ENCODE peak calls at places on chromosomes 13 and 19, in eight cellular contexts. W, D, T, Z, X, N, Y and E are unnamed samples.

GRCh38 chr13:97223711-97224461 is 1.8 kb downstream of the MBNL2 start:
- DNase-seq in W (peak), D (peak), T (peak), Z (no peak), X (peak), N (peak), Y (peak), E (peak)

GRCh38 chr19:12800873-12801465 is 631 bp downstream of the PRDX2 start:
- DNase-seq in W (no peak), D (no peak), T (peak), Z (peak), X (no peak), N (peak), Y (peak), E (peak)

GRCh38 chr19:46372901-46373572 is 26.1 kb downstream of the PPP5C start:
- DNase-seq in W (peak), D (peak), T (peak), Z (peak), X (no peak), N (no peak), Y (peak), E (no peak)

GRCh38 chr13:43153436-43154082 is 130.2 kb downstream of the DNAJC15 start:
- DNase-seq in W (peak), D (peak), T (no peak), Z (no peak), X (no peak), N (no peak), Y (peak), E (no peak)

GRCh38 chr19:45182758-45183157 is 4.2 kb downstream of the BLOC1S3 start:
- DNase-seq in W (no peak), D (no peak), T (no peak), Z (no peak), X (no peak), N (no peak), Y (no peak), E (no peak)

GRCh38 chr19:46271488-46272197 is 25.2 kb upstream of the HIF3A start:
- DNase-seq in W (peak), D (peak), T (no peak), Z (no peak), X (no peak), N (no peak), Y (peak), E (no peak)

GRCh38 chr13:99085139-99085845 is 107.4 kb upstream of the DOCK9 start:
- DNase-seq in W (no peak), D (no peak), T (no peak), Z (peak), X (no peak), N (no peak), Y (peak), E (no peak)

GRCh38 chr19:17026041-17026658 is 460 bp downstream of the CPAMD8 start:
- DNase-seq in W (peak), D (no peak), T (no peak), Z (no peak), X (peak), N (no peak), Y (no peak), E (no peak)

GRCh38 chr19:13839938-13840750 is 36.8 kb upstream of the NANOS3 start:
- DNase-seq in W (no peak), D (peak), T (peak), Z (no peak), X (peak), N (peak), Y (peak), E (no peak)

GRCh38 chr13:85314686-85315085 is 484.5 kb downstream of the SLITRK6 start:
- DNase-seq in W (no peak), D (no peak), T (no peak), Z (no peak), X (no peak), N (no peak), Y (no peak), E (no peak)

GRCh38 chr13:32409561-32410440 is 18.1 kb downstream of the N4BP2L1 start:
- DNase-seq in W (peak), D (peak), T (no peak), Z (peak), X (no peak), N (peak), Y (peak), E (peak)

GRCh38 chr19:6373813-6374108 is 1.2 kb downstream of the ALKBH7 start:
- DNase-seq in W (no peak), D (no peak), T (no peak), Z (no peak), X (no peak), N (no peak), Y (no peak), E (no peak)

GRCh38 chr13:70703755-70704154 is 595.5 kb upstream of the KLHL1 start:
- DNase-seq in W (no peak), D (no peak), T (no peak), Z (no peak), X (no peak), N (no peak), Y (no peak), E (no peak)

GRCh38 chr19:35986664-35987570 is 8.1 kb upstream of the SDHAF1 start:
- DNase-seq in W (no peak), D (no peak), T (peak), Z (peak), X (peak), N (peak), Y (peak), E (peak)

GRCh38 chr19:4567584-4568071 is 8.1 kb upstream of the SEMA6B start:
- DNase-seq in W (peak), D (peak), T (peak), Z (peak), X (peak), N (peak), Y (peak), E (peak)

GRCh38 chr19:29328586-29328985 is 115.6 kb upstream of the UQCRFS1 start:
- DNase-seq in W (no peak), D (no peak), T (no peak), Z (no peak), X (no peak), N (no peak), Y (no peak), E (no peak)

GRCh38 chr19:10551698-10552301 is 8.1 kb downstream of the ATG4D start:
- DNase-seq in W (peak), D (no peak), T (no peak), Z (peak), X (peak), N (no peak), Y (peak), E (no peak)

GRCh38 chr13:54016548-54016947 is 987.9 kb downstream of the OLFM4 start:
- DNase-seq in W (no peak), D (no peak), T (no peak), Z (no peak), X (no peak), N (no peak), Y (no peak), E (no peak)

GRCh38 chr19:10000171-10000826 is 10.0 kb downstream of the COL5A3 start:
- DNase-seq in W (peak), D (peak), T (peak), Z (peak), X (peak), N (peak), Y (peak), E (peak)

GRCh38 chr13:74795526-74795925 is 661.3 kb upstream of the KLF12 start:
- DNase-seq in W (no peak), D (no peak), T (no peak), Z (no peak), X (no peak), N (no peak), Y (no peak), E (no peak)

GRCh38 chr19:55005684-55006488 is 32.2 kb downstream of the GP6 start:
- DNase-seq in W (peak), D (peak), T (peak), Z (no peak), X (no peak), N (no peak), Y (no peak), E (no peak)

GRCh38 chr19:4638330-4638729 is 986 bp upstream of the TNFAIP8L1 start:
- DNase-seq in W (no peak), D (no peak), T (no peak), Z (no peak), X (no peak), N (peak), Y (no peak), E (no peak)

GRCh38 chr13:47220453-47221150 is 323.7 kb upstream of the HTR2A start:
- DNase-seq in W (no peak), D (peak), T (no peak), Z (no peak), X (no peak), N (no peak), Y (no peak), E (no peak)

DNA sequence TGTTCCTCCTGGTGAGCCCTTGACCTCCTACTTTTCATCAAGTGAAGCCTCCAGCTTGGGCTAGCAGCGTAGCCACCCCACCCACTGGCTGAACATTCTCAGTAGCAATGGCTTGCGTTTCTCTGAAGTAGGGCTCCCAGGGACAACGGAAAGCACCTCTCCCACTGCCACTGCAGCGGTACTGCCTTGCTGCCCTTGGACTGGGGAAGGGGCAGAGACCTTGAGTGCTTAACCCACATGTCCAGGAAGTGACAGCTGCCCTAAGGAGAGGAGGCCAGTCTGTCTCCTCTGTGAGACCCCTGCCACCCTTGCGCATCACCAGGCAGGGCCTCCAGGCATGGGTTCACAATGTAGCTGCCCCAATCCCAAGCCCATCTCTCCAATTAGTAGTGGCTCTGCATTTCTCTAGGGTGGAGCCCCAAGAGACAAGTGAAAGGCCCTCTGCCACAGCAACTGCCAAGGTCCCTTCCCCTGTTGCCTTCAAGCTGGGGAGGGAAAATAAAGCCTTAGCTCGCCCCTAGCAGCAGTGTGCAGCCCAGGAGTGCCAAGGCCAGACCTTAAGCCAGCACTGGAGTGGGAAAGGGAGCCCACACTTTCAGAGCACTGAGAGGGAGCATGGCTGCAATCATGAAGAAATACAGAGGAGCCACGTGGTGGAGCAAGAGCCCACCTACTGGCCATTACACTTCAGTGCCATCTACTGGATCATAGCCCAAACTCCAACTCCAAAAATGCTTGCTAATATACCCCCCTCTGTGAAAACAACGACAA is 175.9 kb upstream of the TRPC4 start:
- DNase-seq in W (peak), D (peak), T (no peak), Z (no peak), X (no peak), N (no peak), Y (peak), E (no peak)
- TF ChIP-seq CTCF in W (peak), D (peak), T (no peak), Z (peak), X (peak), N (no peak), Y (peak), E (peak)

DNA sequence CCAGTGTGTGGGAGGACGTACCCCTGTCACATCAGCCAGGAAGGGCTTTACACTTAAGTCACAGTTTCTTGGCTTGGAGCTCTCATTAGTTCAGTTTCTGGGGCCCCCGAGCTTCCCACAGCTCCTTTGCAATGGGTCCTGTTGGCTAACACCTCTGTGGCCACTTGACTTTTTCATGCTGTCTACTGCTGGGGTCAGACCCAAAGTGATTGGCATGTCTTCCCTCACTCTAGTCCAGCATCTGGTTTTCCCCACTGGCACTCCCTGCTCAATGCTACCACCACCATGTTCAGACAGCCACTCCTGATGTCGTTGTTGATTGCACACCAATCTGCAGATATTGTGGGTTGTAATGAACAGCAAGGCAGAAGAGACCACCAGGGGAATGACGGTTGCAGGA is 379.0 kb downstream of the FOXO1 start:
- DNase-seq in W (no peak), D (no peak), T (no peak), Z (no peak), X (no peak), N (no peak), Y (no peak), E (no peak)
- TF ChIP-seq CTCF in W (no peak), D (no peak), T (no peak), Z (no peak), X (no peak), N (no peak), Y (no peak), E (no peak)

GRCh38 chr13:102191951-102192461 is 209.8 kb downstream of the FGF14 start:
- DNase-seq in W (peak), D (peak), T (no peak), Z (no peak), X (no peak), N (no peak), Y (peak), E (no peak)

GRCh38 chr13:102195566-102196462 is 206.0 kb downstream of the FGF14 start:
- DNase-seq in W (peak), D (peak), T (no peak), Z (no peak), X (no peak), N (no peak), Y (peak), E (no peak)

GRCh38 chr13:102198418-102199322 is 203.2 kb downstream of the FGF14 start:
- DNase-seq in W (peak), D (peak), T (no peak), Z (no peak), X (no peak), N (no peak), Y (peak), E (no peak)

DNA sequence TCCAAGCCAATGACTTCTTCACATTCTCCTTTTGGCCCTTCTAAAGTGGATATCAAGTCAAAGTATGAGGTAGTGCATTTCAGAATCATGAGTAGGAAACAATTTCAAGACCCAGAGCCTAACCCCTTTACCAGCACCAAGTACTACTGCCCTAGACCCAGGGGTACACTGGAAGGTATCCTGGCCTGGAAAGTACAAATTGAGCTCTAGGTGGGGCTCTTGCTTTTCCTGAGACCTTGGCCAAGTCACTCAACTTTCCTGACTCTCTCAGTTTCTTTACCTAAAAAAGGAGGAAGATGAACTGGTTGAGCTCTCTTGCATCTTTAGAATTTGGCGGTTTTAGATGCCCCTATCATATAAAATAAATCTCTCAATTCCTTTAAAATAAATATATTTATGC is 204.7 kb downstream of the FGF14 start:
- DNase-seq in W (peak), D (peak), T (no peak), Z (peak), X (no peak), N (no peak), Y (peak), E (no peak)
- TF ChIP-seq CTCF in W (peak), D (no peak), T (no peak), Z (no peak), X (no peak), N (no peak), Y (peak), E (no peak)

GRCh38 chr19:50902640-50903039 is 8.6 kb downstream of the KLK4 start:
- DNase-seq in W (no peak), D (no peak), T (no peak), Z (no peak), X (no peak), N (no peak), Y (no peak), E (no peak)

GRCh38 chr19:50909240-50910070 is 1.7 kb downstream of the KLK4 start:
- DNase-seq in W (peak), D (no peak), T (peak), Z (peak), X (peak), N (no peak), Y (peak), E (peak)

GRCh38 chr19:50910722-50911121 is 473 bp downstream of the KLK4 start:
- DNase-seq in W (no peak), D (no peak), T (no peak), Z (no peak), X (no peak), N (no peak), Y (no peak), E (no peak)

GRCh38 chr19:50908311-50908710 is 2.9 kb downstream of the KLK4 start:
- DNase-seq in W (no peak), D (no peak), T (no peak), Z (no peak), X (no peak), N (no peak), Y (no peak), E (no peak)

GRCh38 chr19:50906217-50906616 is 5.0 kb downstream of the KLK4 start:
- DNase-seq in W (peak), D (no peak), T (peak), Z (peak), X (peak), N (no peak), Y (no peak), E (peak)
- TF ChIP-seq CTCF in W (peak), D (peak), T (no peak), Z (peak), X (no peak), N (no peak), Y (peak), E (peak)

GRCh38 chr13:30679483-30680330 is 55.6 kb upstream of the ALOX5AP start:
- DNase-seq in W (peak), D (peak), T (no peak), Z (peak), X (no peak), N (no peak), Y (peak), E (peak)

GRCh38 chr13:30681489-30682242 is 53.7 kb upstream of the ALOX5AP start:
- DNase-seq in W (peak), D (no peak), T (no peak), Z (no peak), X (no peak), N (no peak), Y (peak), E (no peak)

GRCh38 chr13:30673669-30674521 is 56.2 kb downstream of the USPL1 start:
- DNase-seq in W (peak), D (peak), T (peak), Z (peak), X (peak), N (peak), Y (peak), E (peak)

GRCh38 chr13:30671271-30671815 is 53.6 kb downstream of the USPL1 start:
- DNase-seq in W (no peak), D (no peak), T (no peak), Z (no peak), X (no peak), N (no peak), Y (no peak), E (no peak)

GRCh38 chr13:30676672-30677071 is 58.7 kb upstream of the ALOX5AP start:
- DNase-seq in W (peak), D (peak), T (no peak), Z (no peak), X (no peak), N (no peak), Y (peak), E (no peak)
- TF ChIP-seq CTCF in W (peak), D (peak), T (no peak), Z (no peak), X (peak), N (no peak), Y (peak), E (no peak)

GRCh38 chr19:49213791-49214190 is 56.2 kb downstream of the TRPM4 start:
- DNase-seq in W (no peak), D (no peak), T (no peak), Z (peak), X (no peak), N (no peak), Y (no peak), E (peak)
- TF ChIP-seq CTCF in W (peak), D (no peak), T (no peak), Z (no peak), X (no peak), N (no peak), Y (peak), E (no peak)

GRCh38 chr13:113731192-113732175 is 27.5 kb upstream of the TMEM255B start:
- DNase-seq in W (no peak), D (no peak), T (no peak), Z (no peak), X (no peak), N (no peak), Y (no peak), E (no peak)
- TF ChIP-seq CTCF in W (no peak), D (no peak), T (no peak), Z (no peak), X (no peak), N (no peak), Y (no peak), E (no peak)

GRCh38 chr13:51759240-51759639 is 44.7 kb downstream of the DHRS12 start:
- DNase-seq in W (peak), D (no peak), T (no peak), Z (no peak), X (no peak), N (no peak), Y (peak), E (no peak)
- TF ChIP-seq CTCF in W (no peak), D (no peak), T (no peak), Z (no peak), X (no peak), N (no peak), Y (no peak), E (no peak)

DNA sequence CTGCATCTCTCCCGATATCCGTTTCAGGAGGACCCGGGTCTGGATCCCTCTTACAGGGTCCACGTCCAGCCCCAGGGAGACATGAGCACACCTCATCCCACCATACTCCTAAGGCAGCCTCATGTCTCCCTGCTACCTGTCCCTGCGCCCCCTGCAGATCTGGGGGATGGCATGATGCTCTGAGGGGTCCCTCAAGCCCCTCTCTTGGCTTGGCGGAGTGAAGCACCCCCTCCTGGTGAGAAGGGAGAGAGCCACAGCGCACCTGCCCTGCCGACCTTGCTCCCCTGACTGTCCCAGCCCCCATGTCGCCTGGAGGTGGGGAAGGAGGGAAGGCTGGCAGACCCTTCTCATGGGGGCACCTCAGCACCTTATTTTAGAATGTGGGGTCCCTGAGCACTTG is 21.5 kb upstream of the ARHGEF7 start:
- DNase-seq in W (no peak), D (no peak), T (no peak), Z (peak), X (no peak), N (no peak), Y (no peak), E (no peak)
- TF ChIP-seq CTCF in W (no peak), D (no peak), T (no peak), Z (no peak), X (no peak), N (no peak), Y (no peak), E (no peak)

DNA sequence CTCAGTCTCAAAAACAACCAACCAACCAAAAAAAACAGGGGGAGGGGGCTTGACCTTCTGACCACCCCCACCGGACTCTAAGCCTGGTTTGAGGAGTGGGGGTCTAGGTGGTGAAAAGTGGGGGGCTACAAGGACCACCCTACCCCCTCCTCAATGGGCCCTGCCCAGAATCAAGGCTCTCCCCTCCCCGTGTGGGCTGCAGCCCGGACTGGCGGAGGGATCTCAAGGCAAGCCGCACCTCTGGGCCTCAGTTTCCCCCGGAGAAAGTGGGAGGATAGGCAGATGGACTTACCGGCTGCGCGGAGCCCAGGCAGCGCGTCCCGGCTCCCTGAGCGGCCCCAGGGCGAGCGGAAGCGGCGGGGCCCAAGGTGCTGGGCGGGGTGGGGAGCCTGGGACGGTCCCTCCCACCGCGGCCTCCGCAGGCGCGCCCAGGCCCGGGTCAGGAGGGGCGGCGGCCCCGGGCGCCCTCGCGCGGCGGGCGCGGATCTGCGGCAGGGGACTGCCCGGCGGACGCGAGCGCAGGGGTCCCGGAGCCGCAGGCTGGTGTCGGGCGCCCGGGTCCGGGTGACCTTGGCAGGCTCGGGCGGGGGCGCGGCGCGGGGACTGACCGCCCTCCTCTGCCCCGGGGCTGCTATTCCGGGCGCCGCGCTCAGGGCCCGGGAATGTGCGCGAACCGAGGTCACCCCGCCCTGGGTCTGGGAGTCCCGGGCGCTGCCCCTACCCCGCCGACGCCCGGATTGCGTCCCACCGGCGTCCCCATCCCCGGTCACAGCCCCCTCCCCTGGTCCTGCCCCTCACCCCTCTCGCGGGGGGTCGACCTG is at the start of gene ADAMTSL5:
- DNase-seq in W (peak), D (no peak), T (peak), Z (peak), X (peak), N (peak), Y (peak), E (no peak)
- TF ChIP-seq CTCF in W (no peak), D (no peak), T (no peak), Z (no peak), X (no peak), N (no peak), Y (no peak), E (no peak)